ENCODE peak calls at places on chromosomes 5 and 9, in six cellular contexts. One of them, this sample, is unnamed.

GRCh38 chr9:34612788-34613390 is 992 bp upstream of the RPP25L start:
- DNase-seq in aorta: peak
- DNase-seq in CD8-positive, alpha-beta T cell: peak
- DNase-seq in A172: peak
- DNase-seq in substantia nigra: peak
- DNase-seq in hippocampal formation: peak
- DNase-seq in this sample: peak

GRCh38 chr9:5592904-5593303 is 36.0 kb upstream of the RIC1 start:
- DNase-seq in substantia nigra: no peak
- DNase-seq in CD8-positive, alpha-beta T cell: no peak
- DNase-seq in aorta: no peak
- DNase-seq in hippocampal formation: no peak
- DNase-seq in A172: no peak
- DNase-seq in this sample: no peak

GRCh38 chr5:7673658-7674057 is 177.3 kb downstream of the CFAP90 start:
- DNase-seq in aorta: no peak
- DNase-seq in substantia nigra: no peak
- DNase-seq in CD8-positive, alpha-beta T cell: no peak
- DNase-seq in A172: no peak
- DNase-seq in hippocampal formation: no peak
- DNase-seq in this sample: no peak

GRCh38 chr5:43704243-43704642 is 101.3 kb downstream of the NNT start:
- DNase-seq in aorta: no peak
- DNase-seq in CD8-positive, alpha-beta T cell: no peak
- DNase-seq in substantia nigra: no peak
- DNase-seq in A172: no peak
- DNase-seq in hippocampal formation: no peak
- DNase-seq in this sample: no peak

GRCh38 chr5:73678322-73678740 is 52.3 kb downstream of the ARHGEF28 start:
- DNase-seq in aorta: no peak
- DNase-seq in A172: no peak
- DNase-seq in substantia nigra: no peak
- DNase-seq in CD8-positive, alpha-beta T cell: no peak
- DNase-seq in hippocampal formation: no peak
- DNase-seq in this sample: no peak

GRCh38 chr5:107389130-107389553 is 281.6 kb downstream of the EFNA5 start:
- DNase-seq in aorta: no peak
- DNase-seq in CD8-positive, alpha-beta T cell: peak
- DNase-seq in hippocampal formation: no peak
- DNase-seq in substantia nigra: no peak
- DNase-seq in A172: peak
- DNase-seq in this sample: no peak

GRCh38 chr9:132141364-132141947 is 20.4 kb upstream of the NTNG2 start:
- DNase-seq in hippocampal formation: peak
- DNase-seq in aorta: no peak
- DNase-seq in CD8-positive, alpha-beta T cell: no peak
- DNase-seq in substantia nigra: peak
- DNase-seq in A172: peak
- DNase-seq in this sample: no peak

GRCh38 chr9:124014355-124015026 is 2.9 kb downstream of the LHX2 start:
- DNase-seq in hippocampal formation: no peak
- DNase-seq in aorta: no peak
- DNase-seq in A172: no peak
- DNase-seq in CD8-positive, alpha-beta T cell: no peak
- DNase-seq in substantia nigra: no peak
- DNase-seq in this sample: no peak

GRCh38 chr9:137167752-137168574 is 1.9 kb downstream of the LRRC26 start:
- DNase-seq in aorta: no peak
- DNase-seq in hippocampal formation: no peak
- DNase-seq in CD8-positive, alpha-beta T cell: no peak
- DNase-seq in A172: no peak
- DNase-seq in substantia nigra: no peak
- DNase-seq in this sample: no peak

GRCh38 chr9:36924071-36924470 is 110.0 kb downstream of the PAX5 start:
- DNase-seq in aorta: no peak
- DNase-seq in CD8-positive, alpha-beta T cell: no peak
- DNase-seq in hippocampal formation: no peak
- DNase-seq in A172: peak
- DNase-seq in substantia nigra: no peak
- DNase-seq in this sample: no peak

GRCh38 chr5:97991236-97991635 is 782.2 kb upstream of the RGMB start:
- DNase-seq in substantia nigra: no peak
- DNase-seq in hippocampal formation: no peak
- DNase-seq in aorta: no peak
- DNase-seq in CD8-positive, alpha-beta T cell: no peak
- DNase-seq in A172: no peak
- DNase-seq in this sample: no peak

GRCh38 chr9:97511762-97512429 is 10.4 kb downstream of the TMOD1 start:
- DNase-seq in CD8-positive, alpha-beta T cell: no peak
- DNase-seq in aorta: no peak
- DNase-seq in substantia nigra: no peak
- DNase-seq in hippocampal formation: no peak
- DNase-seq in A172: peak
- DNase-seq in this sample: no peak